ENCODE peak calls at places on chromosomes 7 and 10, in six cellular contexts. One of them, this sample, is unnamed.

GRCh38 chr7:33874943-33875342 is 30.4 kb upstream of the BMPER start:
- DNase-seq in GDM1: no peak
- DNase-seq in HEK293T: no peak
- DNase-seq in HS-5: peak; percentile 84
- DNase-seq in NCI-H2171 treated with DMSO at 0.1 percent for 48 hours: no peak
- DNase-seq in activated CD4-positive, CD25-positive, alpha-beta regulatory T cell treated with anti-CD3 and anti-CD28 coated beads, Interleukin-2, amount 50 U/mL, for 72 hours: no peak
- DNase-seq in this sample: no peak

GRCh38 chr7:1611708-1612241 is 41.9 kb upstream of the PSMG3 start:
- DNase-seq in NCI-H2171 treated with DMSO at 0.1 percent for 48 hours: peak; percentile 63
- DNase-seq in activated CD4-positive, CD25-positive, alpha-beta regulatory T cell treated with anti-CD3 and anti-CD28 coated beads, Interleukin-2, amount 50 U/mL, for 72 hours: no peak
- DNase-seq in HS-5: peak; percentile 93
- DNase-seq in GDM1: no peak
- DNase-seq in HEK293T: no peak
- DNase-seq in this sample: no peak

GRCh38 chr7:2802082-2802481 is 42.0 kb downstream of the GNA12 start:
- DNase-seq in HS-5: peak; percentile 40
- DNase-seq in HEK293T: no peak
- DNase-seq in GDM1: no peak
- DNase-seq in NCI-H2171 treated with DMSO at 0.1 percent for 48 hours: no peak
- DNase-seq in activated CD4-positive, CD25-positive, alpha-beta regulatory T cell treated with anti-CD3 and anti-CD28 coated beads, Interleukin-2, amount 50 U/mL, for 72 hours: no peak
- DNase-seq in this sample: no peak

GRCh38 chr10:106439366-106439765 is 725.1 kb downstream of the SORCS1 start:
- DNase-seq in NCI-H2171 treated with DMSO at 0.1 percent for 48 hours: no peak
- DNase-seq in GDM1: no peak
- DNase-seq in HS-5: no peak
- DNase-seq in activated CD4-positive, CD25-positive, alpha-beta regulatory T cell treated with anti-CD3 and anti-CD28 coated beads, Interleukin-2, amount 50 U/mL, for 72 hours: no peak
- DNase-seq in HEK293T: no peak
- DNase-seq in this sample: no peak

GRCh38 chr7:26653966-26654365 is 210.4 kb downstream of the SKAP2 start:
- DNase-seq in HS-5: no peak
- DNase-seq in NCI-H2171 treated with DMSO at 0.1 percent for 48 hours: no peak
- DNase-seq in GDM1: no peak
- DNase-seq in activated CD4-positive, CD25-positive, alpha-beta regulatory T cell treated with anti-CD3 and anti-CD28 coated beads, Interleukin-2, amount 50 U/mL, for 72 hours: no peak
- DNase-seq in HEK293T: no peak
- DNase-seq in this sample: no peak

GRCh38 chr7:121406866-121407439 is 10.8 kb upstream of the FAM3C start:
- DNase-seq in activated CD4-positive, CD25-positive, alpha-beta regulatory T cell treated with anti-CD3 and anti-CD28 coated beads, Interleukin-2, amount 50 U/mL, for 72 hours: no peak
- DNase-seq in GDM1: no peak
- DNase-seq in HS-5: no peak
- DNase-seq in HEK293T: no peak
- DNase-seq in NCI-H2171 treated with DMSO at 0.1 percent for 48 hours: no peak
- DNase-seq in this sample: no peak

GRCh38 chr10:78426181-78426580 is 392.5 kb downstream of the RPS24 start:
- DNase-seq in NCI-H2171 treated with DMSO at 0.1 percent for 48 hours: no peak
- DNase-seq in HEK293T: no peak
- DNase-seq in HS-5: no peak
- DNase-seq in activated CD4-positive, CD25-positive, alpha-beta regulatory T cell treated with anti-CD3 and anti-CD28 coated beads, Interleukin-2, amount 50 U/mL, for 72 hours: no peak
- DNase-seq in GDM1: no peak
- DNase-seq in this sample: no peak

GRCh38 chr7:52956379-52956915 is 79.0 kb upstream of the POM121L12 start:
- DNase-seq in GDM1: no peak
- DNase-seq in HS-5: no peak
- DNase-seq in HEK293T: no peak
- DNase-seq in activated CD4-positive, CD25-positive, alpha-beta regulatory T cell treated with anti-CD3 and anti-CD28 coated beads, Interleukin-2, amount 50 U/mL, for 72 hours: no peak
- DNase-seq in NCI-H2171 treated with DMSO at 0.1 percent for 48 hours: no peak
- DNase-seq in this sample: no peak

GRCh38 chr7:95632609-95633008 is 36.3 kb upstream of the PDK4 start:
- DNase-seq in activated CD4-positive, CD25-positive, alpha-beta regulatory T cell treated with anti-CD3 and anti-CD28 coated beads, Interleukin-2, amount 50 U/mL, for 72 hours: no peak
- DNase-seq in NCI-H2171 treated with DMSO at 0.1 percent for 48 hours: no peak
- DNase-seq in HEK293T: no peak
- DNase-seq in GDM1: no peak
- DNase-seq in HS-5: no peak
- DNase-seq in this sample: no peak

GRCh38 chr7:48041665-48041995 is 6.3 kb downstream of the C7orf57 start:
- DNase-seq in HS-5: peak; percentile 54
- DNase-seq in NCI-H2171 treated with DMSO at 0.1 percent for 48 hours: no peak
- DNase-seq in activated CD4-positive, CD25-positive, alpha-beta regulatory T cell treated with anti-CD3 and anti-CD28 coated beads, Interleukin-2, amount 50 U/mL, for 72 hours: no peak
- DNase-seq in GDM1: no peak
- DNase-seq in HEK293T: no peak
- DNase-seq in this sample: no peak

GRCh38 chr10:69994262-69994661 is 58.4 kb upstream of the MACROH2A2 start:
- DNase-seq in GDM1: peak; percentile 26
- DNase-seq in NCI-H2171 treated with DMSO at 0.1 percent for 48 hours: peak; percentile 23
- DNase-seq in HEK293T: peak; percentile 85
- DNase-seq in HS-5: no peak
- DNase-seq in activated CD4-positive, CD25-positive, alpha-beta regulatory T cell treated with anti-CD3 and anti-CD28 coated beads, Interleukin-2, amount 50 U/mL, for 72 hours: no peak
- DNase-seq in this sample: peak; percentile 42

GRCh38 chr7:6074612-6075380 is 43.6 kb downstream of the ANKRD61 start:
- DNase-seq in HEK293T: no peak
- DNase-seq in HS-5: no peak
- DNase-seq in activated CD4-positive, CD25-positive, alpha-beta regulatory T cell treated with anti-CD3 and anti-CD28 coated beads, Interleukin-2, amount 50 U/mL, for 72 hours: no peak
- DNase-seq in NCI-H2171 treated with DMSO at 0.1 percent for 48 hours: no peak
- DNase-seq in GDM1: no peak
- DNase-seq in this sample: no peak

GRCh38 chr10:59018977-59019376 is 157.5 kb upstream of the PHYHIPL start:
- DNase-seq in GDM1: no peak
- DNase-seq in HS-5: no peak
- DNase-seq in HEK293T: no peak
- DNase-seq in NCI-H2171 treated with DMSO at 0.1 percent for 48 hours: no peak
- DNase-seq in activated CD4-positive, CD25-positive, alpha-beta regulatory T cell treated with anti-CD3 and anti-CD28 coated beads, Interleukin-2, amount 50 U/mL, for 72 hours: no peak
- DNase-seq in this sample: no peak

GRCh38 chr7:51521054-51521453 is 204.4 kb upstream of the COBL start:
- DNase-seq in GDM1: no peak
- DNase-seq in HS-5: no peak
- DNase-seq in NCI-H2171 treated with DMSO at 0.1 percent for 48 hours: no peak
- DNase-seq in HEK293T: no peak
- DNase-seq in activated CD4-positive, CD25-positive, alpha-beta regulatory T cell treated with anti-CD3 and anti-CD28 coated beads, Interleukin-2, amount 50 U/mL, for 72 hours: no peak
- DNase-seq in this sample: no peak

GRCh38 chr10:3668276-3668960 is 116.6 kb downstream of the KLF6 start:
- DNase-seq in HS-5: no peak
- DNase-seq in NCI-H2171 treated with DMSO at 0.1 percent for 48 hours: no peak
- DNase-seq in activated CD4-positive, CD25-positive, alpha-beta regulatory T cell treated with anti-CD3 and anti-CD28 coated beads, Interleukin-2, amount 50 U/mL, for 72 hours: peak; percentile 53
- DNase-seq in GDM1: no peak
- DNase-seq in HEK293T: no peak
- DNase-seq in this sample: no peak

GRCh38 chr7:64755881-64756280 is 38.3 kb upstream of the ZNF138 start:
- DNase-seq in activated CD4-positive, CD25-positive, alpha-beta regulatory T cell treated with anti-CD3 and anti-CD28 coated beads, Interleukin-2, amount 50 U/mL, for 72 hours: no peak
- DNase-seq in NCI-H2171 treated with DMSO at 0.1 percent for 48 hours: no peak
- DNase-seq in HS-5: no peak
- DNase-seq in GDM1: no peak
- DNase-seq in HEK293T: no peak
- DNase-seq in this sample: no peak